ENCODE peak calls at places on chromosomes 2 and 18, in five cellular contexts. One of them, this sample, is unnamed.
A peak's percentile ranks its signal among the peaks of the same experiment; 100 is the strongest.

GRCh38 chr2:134338180-134338579 is 84.3 kb downstream of the MGAT5 start:
- DNase-seq in kidney: no peak
- DNase-seq in A549: no peak
- DNase-seq in thyroid gland: no peak
- DNase-seq in neural progenitor cell: no peak
- DNase-seq in this sample: no peak

GRCh38 chr2:230472619-230473018 is 56.6 kb downstream of the SP100 start:
- DNase-seq in kidney: no peak
- DNase-seq in thyroid gland: no peak
- DNase-seq in neural progenitor cell: no peak
- DNase-seq in A549: no peak
- DNase-seq in this sample: no peak

GRCh38 chr2:157628532-157629415 is at the start of gene ACVR1C:
- DNase-seq in A549: peak; percentile 71
- DNase-seq in thyroid gland: peak; percentile 73
- DNase-seq in kidney: peak; percentile 86
- DNase-seq in neural progenitor cell: peak; percentile 90
- DNase-seq in this sample: peak; percentile 53

GRCh38 chr2:237686659-237687136 is 59.3 kb downstream of the LRRFIP1 start:
- DNase-seq in neural progenitor cell: no peak
- DNase-seq in kidney: no peak
- DNase-seq in thyroid gland: no peak
- DNase-seq in A549: no peak
- DNase-seq in this sample: peak; percentile 58

GRCh38 chr2:43340945-43341356 is 114.5 kb upstream of the ZFP36L2 start:
- DNase-seq in thyroid gland: no peak
- DNase-seq in A549: peak; percentile 10
- DNase-seq in neural progenitor cell: no peak
- DNase-seq in kidney: no peak
- DNase-seq in this sample: peak; percentile 78

GRCh38 chr2:161676902-161677496 is 52.8 kb downstream of the SLC4A10 start:
- DNase-seq in A549: no peak
- DNase-seq in thyroid gland: no peak
- DNase-seq in kidney: no peak
- DNase-seq in neural progenitor cell: no peak
- DNase-seq in this sample: no peak

GRCh38 chr2:133734699-133735098 is 166.4 kb upstream of the NCKAP5 start:
- DNase-seq in A549: no peak
- DNase-seq in thyroid gland: no peak
- DNase-seq in neural progenitor cell: no peak
- DNase-seq in kidney: no peak
- DNase-seq in this sample: no peak

GRCh38 chr2:25073914-25074313 is 32.0 kb downstream of the EFR3B start:
- DNase-seq in kidney: no peak
- DNase-seq in thyroid gland: no peak
- DNase-seq in neural progenitor cell: no peak
- DNase-seq in A549: no peak
- DNase-seq in this sample: no peak

GRCh38 chr2:160205511-160205910 is 5.4 kb upstream of the ITGB6 start:
- DNase-seq in neural progenitor cell: no peak
- DNase-seq in thyroid gland: peak; percentile 96
- DNase-seq in kidney: peak; percentile 93
- DNase-seq in A549: peak; percentile 90
- DNase-seq in this sample: no peak

GRCh38 chr2:228401065-228401912 is 219.8 kb upstream of the SPHKAP start:
- DNase-seq in neural progenitor cell: no peak
- DNase-seq in A549: no peak
- DNase-seq in thyroid gland: no peak
- DNase-seq in kidney: no peak
- DNase-seq in this sample: no peak

GRCh38 chr2:110858135-110858737 is 125.9 kb downstream of the ACOXL start:
- DNase-seq in neural progenitor cell: no peak
- DNase-seq in thyroid gland: no peak
- DNase-seq in A549: no peak
- DNase-seq in kidney: no peak
- DNase-seq in this sample: no peak

GRCh38 chr2:9037176-9037575 is 33.7 kb upstream of the MBOAT2 start:
- DNase-seq in kidney: no peak
- DNase-seq in A549: no peak
- DNase-seq in thyroid gland: no peak
- DNase-seq in neural progenitor cell: no peak
- DNase-seq in this sample: no peak

GRCh38 chr2:88811238-88811637 is 119.8 kb downstream of the RPIA start:
- DNase-seq in A549: no peak
- DNase-seq in kidney: no peak
- DNase-seq in thyroid gland: no peak
- DNase-seq in neural progenitor cell: no peak
- DNase-seq in this sample: no peak

GRCh38 chr2:122203523-122203922 is 448.1 kb downstream of the TSN start:
- DNase-seq in kidney: no peak
- DNase-seq in neural progenitor cell: peak; percentile 32
- DNase-seq in thyroid gland: no peak
- DNase-seq in A549: no peak
- DNase-seq in this sample: peak; percentile 95

GRCh38 chr2:85706063-85706462 is 11.9 kb downstream of the GNLY start:
- DNase-seq in neural progenitor cell: no peak
- DNase-seq in A549: no peak
- DNase-seq in kidney: no peak
- DNase-seq in thyroid gland: no peak
- DNase-seq in this sample: no peak

GRCh38 chr2:104872866-104873688 is 19.2 kb downstream of the POU3F3 start:
- DNase-seq in neural progenitor cell: peak; percentile 89
- DNase-seq in thyroid gland: peak; percentile 62
- DNase-seq in kidney: peak; percentile 92
- DNase-seq in A549: peak; percentile 70
- DNase-seq in this sample: peak; percentile 79

GRCh38 chr2:148122788-148123187 is 101.9 kb downstream of the MBD5 start:
- DNase-seq in kidney: no peak
- DNase-seq in thyroid gland: no peak
- DNase-seq in neural progenitor cell: no peak
- DNase-seq in A549: no peak
- DNase-seq in this sample: no peak

GRCh38 chr2:133477614-133477990 is 90.7 kb downstream of the NCKAP5 start:
- DNase-seq in kidney: no peak
- DNase-seq in thyroid gland: no peak
- DNase-seq in A549: no peak
- DNase-seq in neural progenitor cell: no peak
- DNase-seq in this sample: no peak

GRCh38 chr2:43021791-43022500 is 204.5 kb downstream of the ZFP36L2 start:
- DNase-seq in thyroid gland: no peak
- DNase-seq in neural progenitor cell: peak; percentile 64
- DNase-seq in A549: no peak
- DNase-seq in kidney: peak; percentile 46
- DNase-seq in this sample: no peak

GRCh38 chr2:144515425-144515693 is 4.6 kb downstream of the ZEB2 start:
- DNase-seq in thyroid gland: no peak
- DNase-seq in kidney: no peak
- DNase-seq in A549: no peak
- DNase-seq in neural progenitor cell: no peak
- DNase-seq in this sample: no peak

GRCh38 chr2:99420751-99421299 is 69.0 kb downstream of the REV1 start:
- DNase-seq in kidney: no peak
- DNase-seq in neural progenitor cell: no peak
- DNase-seq in thyroid gland: no peak
- DNase-seq in A549: no peak
- DNase-seq in this sample: peak; percentile 12

GRCh38 chr2:12251121-12251520 is 465.6 kb upstream of the TRIB2 start:
- DNase-seq in neural progenitor cell: no peak
- DNase-seq in A549: no peak
- DNase-seq in kidney: no peak
- DNase-seq in thyroid gland: no peak
- DNase-seq in this sample: no peak

GRCh38 chr2:236638707-236639106 is 69.1 kb downstream of the ACKR3 start:
- DNase-seq in kidney: no peak
- DNase-seq in thyroid gland: no peak
- DNase-seq in neural progenitor cell: no peak
- DNase-seq in A549: no peak
- DNase-seq in this sample: no peak

GRCh38 chr2:64644240-64645013 is 9.3 kb downstream of the SERTAD2 start:
- DNase-seq in neural progenitor cell: peak; percentile 87
- DNase-seq in A549: peak; percentile 91
- DNase-seq in kidney: peak; percentile 92
- DNase-seq in thyroid gland: peak; percentile 88
- DNase-seq in this sample: peak; percentile 84

GRCh38 chr18:29962579-29962978 is 1080.0 kb downstream of the DSC3 start:
- DNase-seq in kidney: no peak
- DNase-seq in neural progenitor cell: no peak
- DNase-seq in A549: no peak
- DNase-seq in thyroid gland: no peak
- DNase-seq in this sample: no peak

GRCh38 chr2:169363570-169364150 is 1.3 kb upstream of the LRP2 start:
- DNase-seq in thyroid gland: peak; percentile 88
- DNase-seq in A549: peak; percentile 22
- DNase-seq in kidney: peak; percentile 71
- DNase-seq in neural progenitor cell: peak; percentile 76
- DNase-seq in this sample: peak; percentile 21

GRCh38 chr2:33788044-33788443 is 188.9 kb upstream of the FAM98A start:
- DNase-seq in neural progenitor cell: no peak
- DNase-seq in thyroid gland: no peak
- DNase-seq in kidney: no peak
- DNase-seq in A549: no peak
- DNase-seq in this sample: no peak

GRCh38 chr2:182283512-182283911 is 143.3 kb downstream of the PDE1A start:
- DNase-seq in kidney: no peak
- DNase-seq in neural progenitor cell: no peak
- DNase-seq in A549: no peak
- DNase-seq in thyroid gland: no peak
- DNase-seq in this sample: peak; percentile 63

GRCh38 chr18:44799422-44800421 is 119.0 kb downstream of the SETBP1 start:
- DNase-seq in A549: no peak
- DNase-seq in thyroid gland: no peak
- DNase-seq in neural progenitor cell: no peak
- DNase-seq in kidney: no peak
- DNase-seq in this sample: no peak

GRCh38 chr18:44804033-44804432 is 123.3 kb downstream of the SETBP1 start:
- DNase-seq in A549: no peak
- DNase-seq in thyroid gland: no peak
- DNase-seq in kidney: no peak
- DNase-seq in neural progenitor cell: no peak
- DNase-seq in this sample: peak; percentile 6

GRCh38 chr18:44803019-44803650 is 122.4 kb downstream of the SETBP1 start:
- DNase-seq in kidney: peak; percentile 75
- DNase-seq in neural progenitor cell: no peak
- DNase-seq in thyroid gland: no peak
- DNase-seq in A549: no peak
- DNase-seq in this sample: peak; percentile 83

GRCh38 chr18:44802508-44802907 is 121.8 kb downstream of the SETBP1 start:
- DNase-seq in kidney: no peak
- DNase-seq in neural progenitor cell: no peak
- DNase-seq in thyroid gland: no peak
- DNase-seq in A549: no peak
- DNase-seq in this sample: peak; percentile 17

DNA sequence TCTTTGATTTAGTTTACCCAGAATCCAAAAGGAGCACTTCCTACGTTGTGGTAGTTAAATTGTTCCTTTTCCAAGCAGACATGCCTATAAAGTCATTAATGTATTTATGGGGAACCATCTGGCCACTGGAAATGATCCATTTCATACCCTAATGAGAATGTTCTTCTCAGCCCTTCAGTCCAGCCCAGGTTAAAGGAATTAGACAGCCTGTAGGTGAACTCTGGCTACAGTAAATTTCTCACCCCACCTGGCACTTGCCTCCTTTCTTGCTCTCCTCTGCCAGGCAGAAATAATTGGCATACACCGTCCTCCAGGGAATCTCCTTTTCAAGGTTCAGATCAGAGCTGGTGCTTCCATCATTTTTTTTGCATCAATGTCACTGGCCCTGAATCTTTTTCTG is 121.1 kb downstream of the SETBP1 start:
- DNase-seq in A549: no peak
- DNase-seq in kidney: no peak
- DNase-seq in neural progenitor cell: no peak
- DNase-seq in thyroid gland: no peak
- DNase-seq in this sample: no peak
- H3K27ac ChIP-seq in A549: no peak overlapping the region
- H3K27ac ChIP-seq in kidney: peak overlapping the region; percentile 77
- H3K27ac ChIP-seq in neural progenitor cell: no peak overlapping the region
- H3K27ac ChIP-seq in thyroid gland: no peak overlapping the region
- H3K27ac ChIP-seq in this sample: peak overlapping the region; percentile 99

GRCh38 chr2:38158361-38159128 is 82.6 kb upstream of the CYP1B1 start:
- DNase-seq in neural progenitor cell: no peak
- DNase-seq in A549: no peak
- DNase-seq in kidney: no peak
- DNase-seq in thyroid gland: peak; percentile 25
- DNase-seq in this sample: peak; percentile 78
- H3K27ac ChIP-seq in neural progenitor cell: no peak overlapping the region
- H3K27ac ChIP-seq in A549: no peak overlapping the region
- H3K27ac ChIP-seq in kidney: no peak overlapping the region
- H3K27ac ChIP-seq in thyroid gland: peak overlapping the region; percentile 76
- H3K27ac ChIP-seq in this sample: no peak overlapping the region

DNA sequence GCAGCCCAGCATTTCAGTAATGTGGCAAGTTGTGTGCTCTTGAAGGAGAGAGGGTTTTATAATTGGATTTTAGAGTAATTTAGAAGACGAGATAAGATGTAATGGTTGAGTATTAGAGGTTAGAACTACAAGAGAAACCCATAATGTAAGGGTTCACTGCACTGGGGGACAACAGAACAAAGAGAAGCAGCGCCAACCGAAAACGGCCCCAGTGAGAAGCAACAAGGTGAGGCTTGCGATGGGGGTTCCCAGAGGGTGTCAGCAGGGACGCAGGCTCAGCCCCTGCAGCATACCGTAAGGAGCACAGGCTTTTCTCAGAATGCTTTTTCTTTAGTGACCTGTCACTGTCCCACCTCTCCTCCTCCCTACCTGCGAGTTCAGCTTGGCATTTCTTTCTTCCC is 183.9 kb upstream of the ETAA1 start:
- DNase-seq in thyroid gland: no peak
- DNase-seq in A549: no peak
- DNase-seq in kidney: no peak
- DNase-seq in neural progenitor cell: no peak
- DNase-seq in this sample: no peak
- H3K27ac ChIP-seq in thyroid gland: no peak overlapping the region
- H3K27ac ChIP-seq in A549: no peak overlapping the region
- H3K27ac ChIP-seq in kidney: no peak overlapping the region
- H3K27ac ChIP-seq in neural progenitor cell: no peak overlapping the region
- H3K27ac ChIP-seq in this sample: no peak overlapping the region

GRCh38 chr2:101581675-101582299 is 106.9 kb upstream of the RFX8 start:
- DNase-seq in neural progenitor cell: no peak
- DNase-seq in thyroid gland: no peak
- DNase-seq in kidney: no peak
- DNase-seq in A549: no peak
- DNase-seq in this sample: no peak
- H3K27ac ChIP-seq in neural progenitor cell: no peak overlapping the region
- H3K27ac ChIP-seq in thyroid gland: no peak overlapping the region
- H3K27ac ChIP-seq in kidney: no peak overlapping the region
- H3K27ac ChIP-seq in A549: no peak overlapping the region
- H3K27ac ChIP-seq in this sample: no peak overlapping the region

GRCh38 chr2:101149241-101150192 is 1.7 kb downstream of the TBC1D8 start:
- DNase-seq in neural progenitor cell: no peak
- DNase-seq in A549: peak; percentile 41
- DNase-seq in kidney: peak; percentile 76
- DNase-seq in thyroid gland: no peak
- DNase-seq in this sample: no peak
- H3K27ac ChIP-seq in neural progenitor cell: no peak overlapping the region
- H3K27ac ChIP-seq in A549: peak overlapping the region; percentile 86
- H3K27ac ChIP-seq in kidney: peak overlapping the region; percentile 45
- H3K27ac ChIP-seq in thyroid gland: peak overlapping the region; percentile 62
- H3K27ac ChIP-seq in this sample: no peak overlapping the region

GRCh38 chr2:239276813-239277193 is 124.0 kb downstream of the HDAC4 start:
- DNase-seq in kidney: no peak
- DNase-seq in neural progenitor cell: no peak
- DNase-seq in thyroid gland: no peak
- DNase-seq in A549: no peak
- DNase-seq in this sample: no peak
- H3K27ac ChIP-seq in kidney: no peak overlapping the region
- H3K27ac ChIP-seq in neural progenitor cell: no peak overlapping the region
- H3K27ac ChIP-seq in thyroid gland: no peak overlapping the region
- H3K27ac ChIP-seq in A549: peak overlapping the region; percentile 97
- H3K27ac ChIP-seq in this sample: no peak overlapping the region